ENCODE peak calls at places on chromosomes 6 and 20, in eight cellular contexts. B is mucosa of descending colon, J is kidney, P is Right ventricle myocardium inferior, V is kidney tubule cell, Q is fibroblast of mammary gland, R is SK-N-DZ, G is NCI-H524. L is an unnamed sample.
A peak's percentile ranks its signal among the peaks of the same experiment; 100 is the strongest.

GRCh38 chr6:133553652-133554051 is 312.5 kb downstream of the EYA4 start:
- DNase-seq in G (peak; percentile 72), J (no peak), P (no peak), B (no peak), Q (peak; percentile 76), V (peak; percentile 50), R (peak; percentile 78), L (peak; percentile 61)

GRCh38 chr20:47727909-47728361 is 57.3 kb downstream of the SULF2 start:
- DNase-seq in G (no peak), R (no peak), B (no peak), Q (no peak), P (peak; percentile 77), J (peak; percentile 64), V (no peak), L (no peak)

GRCh38 chr20:57649617-57650015 is 29.4 kb upstream of the ZBP1 start:
- DNase-seq in Q (no peak), B (no peak), V (no peak), P (peak; percentile 56), G (no peak), J (peak; percentile 40), R (no peak), L (no peak)

GRCh38 chr6:106254636-106255035 is 70.9 kb downstream of the ATG5 start:
- DNase-seq in G (no peak), V (peak; percentile 72), J (no peak), Q (peak; percentile 81), B (no peak), P (no peak), R (no peak), L (no peak)

GRCh38 chr6:149317656-149318571 is at the start of gene TAB2:
- DNase-seq in Q (no peak), V (no peak), B (peak; percentile 69), G (peak; percentile 63), R (peak; percentile 23), P (peak; percentile 77), J (peak; percentile 86), L (peak; percentile 48)

GRCh38 chr20:9253140-9253539 is 184.3 kb downstream of the PLCB4 start:
- DNase-seq in Q (no peak), V (peak; percentile 69), J (no peak), R (no peak), P (no peak), G (no peak), B (no peak), L (no peak)

GRCh38 chr6:130872250-130873095 is 45.3 kb downstream of the SMLR1 start:
- DNase-seq in G (peak; percentile 63), B (peak; percentile 79), V (peak; percentile 61), Q (peak; percentile 56), P (peak; percentile 72), J (peak; percentile 81), R (peak; percentile 43), L (peak; percentile 66)

GRCh38 chr20:50153500-50154377 is at the start of gene PEDS1:
- DNase-seq in V (peak; percentile 93), Q (peak; percentile 84), G (peak; percentile 87), R (peak; percentile 89), B (peak; percentile 94), J (peak; percentile 97), P (peak; percentile 96), L (peak; percentile 92)

GRCh38 chr6:25014806-25015560 is 79.2 kb upstream of the RIPOR2 start:
- DNase-seq in P (no peak), R (peak; percentile 62), G (no peak), V (peak; percentile 24), J (no peak), B (no peak), Q (peak; percentile 88), L (no peak)

GRCh38 chr6:145139451-145139850 is 595.9 kb downstream of the EPM2A start:
- DNase-seq in G (peak; percentile 58), J (no peak), Q (peak; percentile 58), V (no peak), R (peak; percentile 80), P (no peak), B (no peak), L (no peak)

GRCh38 chr6:127457444-127458064 is 1.6 kb downstream of the KIAA0408 start:
- DNase-seq in B (no peak), G (no peak), R (no peak), J (no peak), Q (peak; percentile 86), V (no peak), P (no peak), L (peak; percentile 20)

GRCh38 chr20:22890605-22891300 is 144.4 kb upstream of the SSTR4 start:
- DNase-seq in P (no peak), G (no peak), J (no peak), V (no peak), R (no peak), Q (no peak), B (no peak), L (no peak)

GRCh38 chr6:169156108-169156821 is 97.4 kb downstream of the THBS2 start:
- DNase-seq in P (peak; percentile 65), B (no peak), V (no peak), Q (peak; percentile 79), J (peak; percentile 49), R (no peak), G (no peak), L (no peak)

GRCh38 chr6:113343940-113344339 is 513.2 kb upstream of the MARCKS start:
- DNase-seq in R (no peak), G (no peak), P (no peak), Q (no peak), B (no peak), J (no peak), V (no peak), L (no peak)

GRCh38 chr6:152233547-152234320 is 403.4 kb downstream of the SYNE1 start:
- DNase-seq in V (no peak), G (no peak), B (no peak), R (no peak), P (no peak), J (no peak), Q (no peak), L (no peak)

GRCh38 chr6:168223755-168224154 is 95.8 kb downstream of the DACT2 start:
- DNase-seq in B (no peak), P (no peak), G (no peak), J (no peak), R (no peak), Q (no peak), V (no peak), L (no peak)

GRCh38 chr20:1204061-1204460 is 807 bp downstream of the C20orf202 start:
- DNase-seq in G (no peak), V (no peak), J (no peak), P (no peak), R (no peak), B (no peak), Q (no peak), L (no peak)

GRCh38 chr6:44057931-44058616 is 69.2 kb downstream of the MRPL14 start:
- DNase-seq in J (no peak), B (no peak), R (no peak), V (no peak), G (no peak), P (no peak), Q (peak; percentile 72), L (no peak)

GRCh38 chr20:56760610-56761009 is 131.5 kb downstream of the TFAP2C start:
- DNase-seq in Q (no peak), B (no peak), J (no peak), V (no peak), R (no peak), P (no peak), G (no peak), L (no peak)

GRCh38 chr6:152123076-152123475 is 315.6 kb downstream of the ESR1 start:
- DNase-seq in J (no peak), B (no peak), G (no peak), P (no peak), Q (no peak), V (no peak), R (no peak), L (no peak)

L was measured in body of pancreas.